ENCODE peak calls at places on chromosomes 16 and 17, in nine cellular contexts. R is esophagus muscularis mucosa, B is A549, L is stomach, J is upper lobe of left lung, E is H1, O is SK-N-SH, F is sigmoid colon, W is ovary. V is an unnamed sample.

GRCh38 chr16:30760160-30760559 is 1.7 kb downstream of the CFAP119 start:
- DNase-seq in R (no peak), J (no peak), F (peak), B (no peak), O (no peak), E (no peak), L (no peak), W (peak), V (no peak)

GRCh38 chr17:12719948-12720347 is 54.3 kb downstream of the MYOCD start:
- DNase-seq in W (no peak), B (no peak), E (no peak), L (no peak), O (no peak), F (no peak), R (no peak), J (no peak), V (no peak)

GRCh38 chr17:50102164-50102991 is 7.2 kb downstream of the PDK2 start:
- DNase-seq in E (no peak), L (peak), W (no peak), R (no peak), J (peak), F (peak), B (no peak), O (peak), V (no peak)

GRCh38 chr16:396605-397004 is 394 bp upstream of the NME4 start:
- DNase-seq in O (peak), E (no peak), B (peak), W (peak), L (no peak), F (peak), R (no peak), J (no peak), V (no peak)

GRCh38 chr17:21452377-21453143 is 76.4 kb downstream of the KCNJ12 start:
- DNase-seq in W (peak), F (peak), O (no peak), B (peak), R (no peak), L (peak), J (peak), E (peak), V (no peak)

GRCh38 chr17:34503804-34504203 is 75.6 kb upstream of the TMEM132E start:
- DNase-seq in R (no peak), F (no peak), J (no peak), B (no peak), W (no peak), O (no peak), E (no peak), L (no peak), V (no peak)

GRCh38 chr17:66542967-66543525 is 240.6 kb downstream of the PRKCA start:
- DNase-seq in R (no peak), J (no peak), O (no peak), W (no peak), L (no peak), F (no peak), B (no peak), E (no peak), V (no peak)

GRCh38 chr17:82082456-82082855 is 15.6 kb downstream of the FASN start:
- DNase-seq in O (no peak), J (peak), R (no peak), L (no peak), W (no peak), B (no peak), F (no peak), E (no peak), V (no peak)

GRCh38 chr17:29138991-29139682 is 41.1 kb downstream of the MYO18A start:
- DNase-seq in J (peak), O (no peak), W (peak), E (no peak), L (peak), F (no peak), R (no peak), B (no peak), V (no peak)

GRCh38 chr17:19718041-19718612 is 1.7 kb upstream of the SLC47A2 start:
- DNase-seq in L (no peak), W (no peak), F (no peak), R (no peak), J (no peak), O (peak), E (no peak), B (no peak), V (no peak)

GRCh38 chr17:61701978-61702377 is 111.0 kb upstream of the NACA2 start:
- DNase-seq in R (no peak), O (no peak), E (no peak), F (no peak), J (no peak), B (no peak), L (no peak), W (no peak), V (no peak)

GRCh38 chr17:7023576-7024401 is 939 bp downstream of the BCL6B start:
- DNase-seq in O (peak), J (peak), W (peak), R (peak), L (peak), E (peak), F (peak), B (peak), V (peak)

GRCh38 chr16:84065536-84066132 is 23.0 kb upstream of the SLC38A8 start:
- DNase-seq in J (no peak), F (no peak), O (peak), E (no peak), B (peak), W (peak), R (no peak), L (peak), V (no peak)

GRCh38 chr17:40314557-40314953 is 5.6 kb downstream of the RARA start:
- DNase-seq in W (peak), B (peak), L (peak), F (peak), R (no peak), O (peak), E (no peak), J (no peak), V (peak)

GRCh38 chr17:57326348-57326747 is 70.0 kb downstream of the MSI2 start:
- DNase-seq in F (no peak), J (no peak), E (no peak), O (no peak), B (no peak), R (no peak), L (no peak), W (no peak), V (no peak)

GRCh38 chr17:35257080-35257701 is 14.3 kb downstream of the SLFN5 start:
- DNase-seq in E (no peak), J (no peak), O (no peak), B (peak), W (no peak), F (peak), L (peak), R (no peak), V (no peak)

GRCh38 chr16:75208861-75209505 is 2.0 kb upstream of the CTRB2 start:
- DNase-seq in O (no peak), W (no peak), J (peak), L (no peak), E (no peak), B (no peak), F (no peak), R (no peak), V (no peak)

GRCh38 chr17:7929158-7930029 is at the start of gene KCNAB3:
- DNase-seq in L (no peak), W (peak), J (peak), R (no peak), F (peak), B (peak), E (no peak), O (peak), V (peak)

GRCh38 chr17:8611671-8612298 is 18.7 kb downstream of the MYH10 start:
- DNase-seq in W (no peak), R (no peak), F (no peak), J (no peak), B (no peak), L (no peak), O (no peak), E (no peak), V (no peak)

GRCh38 chr16:1792836-1793577 is 498 bp downstream of the IGFALS start:
- DNase-seq in R (no peak), F (no peak), J (peak), E (no peak), W (no peak), B (no peak), O (no peak), L (no peak), V (no peak)

GRCh38 chr16:69039333-69039941 is 66.0 kb upstream of the HAS3 start:
- DNase-seq in R (no peak), O (no peak), B (no peak), E (no peak), F (peak), J (no peak), W (no peak), L (no peak), V (no peak)

GRCh38 chr17:15406081-15406480 is 61.3 kb downstream of the CDRT4 start:
- DNase-seq in J (no peak), E (no peak), W (no peak), R (no peak), F (no peak), L (no peak), O (no peak), B (no peak), V (no peak)

GRCh38 chr16:22008215-22009142 is 568 bp downstream of the MOSMO start:
- DNase-seq in B (peak), R (no peak), W (peak), O (peak), F (peak), L (no peak), J (peak), E (no peak), V (peak)

GRCh38 chr17:5809580-5810188 is 225.4 kb upstream of the NLRP1 start:
- DNase-seq in E (no peak), R (peak), W (no peak), B (peak), F (no peak), O (no peak), J (no peak), L (no peak), V (no peak)

GRCh38 chr17:71349908-71350600 is 770.8 kb upstream of the SOX9 start:
- DNase-seq in R (no peak), F (no peak), B (no peak), W (no peak), L (no peak), J (no peak), E (no peak), O (no peak), V (no peak)

DNA sequence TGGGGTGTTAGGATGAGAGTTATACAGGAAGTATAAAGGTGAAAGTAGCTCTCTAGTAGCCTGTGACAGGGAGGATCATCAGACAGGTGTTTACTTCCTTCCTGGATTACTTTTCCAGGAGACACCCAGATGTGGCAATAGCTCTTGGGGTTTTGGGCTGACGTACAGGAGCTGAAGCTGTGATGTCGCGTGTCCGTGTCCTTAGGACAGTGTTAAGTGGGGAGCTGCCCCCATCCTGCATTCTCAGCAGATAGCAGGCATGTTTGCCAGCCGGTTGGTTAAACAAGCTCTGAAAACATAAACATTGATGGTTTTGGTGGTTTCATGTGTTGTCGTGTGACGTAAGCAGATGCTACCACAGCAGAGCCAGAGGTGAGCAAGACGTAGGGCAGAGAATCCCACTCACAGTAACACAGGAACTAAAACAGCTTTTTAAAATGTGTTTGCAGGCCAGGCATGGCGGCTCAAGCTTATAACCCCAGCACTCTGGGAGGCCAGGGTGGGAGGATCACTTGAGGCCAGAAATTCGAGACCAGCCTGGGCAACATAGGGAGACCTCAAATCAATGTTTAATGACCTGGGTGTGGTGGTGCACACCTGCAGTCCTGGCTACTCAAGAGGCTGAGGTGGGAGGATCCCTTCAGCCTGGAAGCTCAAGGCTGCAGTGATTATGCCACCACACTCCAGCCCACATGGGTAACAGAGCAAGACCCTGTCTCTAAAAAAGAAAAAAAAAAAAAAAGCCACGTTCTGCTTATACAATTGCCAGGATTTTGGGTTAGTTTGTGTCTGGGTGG is 18.3 kb upstream of the IL17C start:
- DNase-seq in W (no peak), F (no peak), B (no peak), O (no peak), R (no peak), J (no peak), L (no peak), E (no peak), V (no peak)
- TF ChIP-seq EP300 in W (no peak), F (no peak), B (no peak), O (no peak), R (no peak), J (peak), L (no peak), E (no peak), V (no peak)

GRCh38 chr17:39218906-39219305 is 6.8 kb downstream of the STAC2 start:
- DNase-seq in F (no peak), E (no peak), J (no peak), W (no peak), B (no peak), R (no peak), L (no peak), O (no peak), V (no peak)

GRCh38 chr17:39222151-39222550 is 3.6 kb downstream of the STAC2 start:
- DNase-seq in O (no peak), B (no peak), J (no peak), F (no peak), R (no peak), E (no peak), L (no peak), W (no peak), V (no peak)

GRCh38 chr17:39217734-39218369 is 7.9 kb downstream of the STAC2 start:
- DNase-seq in O (no peak), L (no peak), J (no peak), F (no peak), B (no peak), W (no peak), R (no peak), E (no peak), V (no peak)

GRCh38 chr17:39221572-39221971 is 4.2 kb downstream of the STAC2 start:
- DNase-seq in L (no peak), W (no peak), O (no peak), F (no peak), E (no peak), B (no peak), J (no peak), R (no peak), V (no peak)

DNA sequence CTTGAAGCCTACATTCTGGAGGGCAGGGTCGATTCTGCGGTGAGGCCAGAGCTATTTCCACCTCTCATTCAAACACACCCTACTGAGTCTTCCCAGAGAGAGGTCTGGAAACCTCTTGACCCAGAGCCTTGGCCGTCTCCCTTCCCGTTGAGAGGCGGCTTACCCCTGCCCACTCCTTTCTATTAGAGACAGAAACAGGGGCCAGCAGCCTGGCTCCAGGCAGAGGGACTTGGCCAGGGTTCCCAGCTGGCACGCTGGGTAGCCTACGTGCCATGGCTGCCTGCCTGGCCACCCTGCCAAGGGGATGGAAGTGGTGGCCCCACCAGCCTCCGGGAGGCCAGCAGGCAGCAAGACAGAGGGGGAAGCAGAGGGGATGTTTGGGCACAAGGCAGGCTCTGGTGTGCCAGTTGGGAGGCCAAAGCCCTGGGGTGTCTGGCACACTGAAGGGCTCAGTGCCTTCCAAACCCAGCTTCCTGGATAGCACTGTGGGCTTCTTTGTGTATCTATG is 6.0 kb downstream of the STAC2 start:
- DNase-seq in R (no peak), W (no peak), L (no peak), J (no peak), O (no peak), B (no peak), E (no peak), F (no peak), V (no peak)
- TF ChIP-seq EP300 in R (no peak), W (no peak), L (no peak), J (no peak), O (no peak), B (no peak), E (no peak), F (no peak), V (no peak)

DNA sequence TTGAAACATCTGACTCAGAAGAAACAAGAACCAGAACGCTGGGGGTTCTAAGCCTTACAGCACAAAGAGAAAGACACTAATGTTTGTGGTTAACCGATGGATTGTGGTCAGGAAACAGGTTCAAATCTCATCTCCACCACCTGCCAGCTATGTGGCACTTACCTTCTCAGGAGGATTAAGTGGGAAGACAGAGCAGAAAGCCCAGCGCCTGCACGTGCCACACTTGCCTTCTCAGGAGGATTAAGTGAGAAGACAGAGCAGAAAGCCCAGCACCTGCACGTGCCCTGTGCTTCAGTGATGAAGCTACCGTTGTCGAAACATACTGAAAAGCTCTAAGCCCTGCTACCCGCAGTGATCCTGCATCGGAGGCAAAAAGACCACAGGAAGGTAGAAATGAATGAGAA is 90.6 kb downstream of the NXN start:
- DNase-seq in B (no peak), E (no peak), W (no peak), O (no peak), L (no peak), F (no peak), J (no peak), R (no peak), V (no peak)
- TF ChIP-seq EP300 in B (no peak), E (no peak), W (no peak), O (no peak), L (no peak), F (no peak), J (no peak), R (no peak), V (no peak)

DNA sequence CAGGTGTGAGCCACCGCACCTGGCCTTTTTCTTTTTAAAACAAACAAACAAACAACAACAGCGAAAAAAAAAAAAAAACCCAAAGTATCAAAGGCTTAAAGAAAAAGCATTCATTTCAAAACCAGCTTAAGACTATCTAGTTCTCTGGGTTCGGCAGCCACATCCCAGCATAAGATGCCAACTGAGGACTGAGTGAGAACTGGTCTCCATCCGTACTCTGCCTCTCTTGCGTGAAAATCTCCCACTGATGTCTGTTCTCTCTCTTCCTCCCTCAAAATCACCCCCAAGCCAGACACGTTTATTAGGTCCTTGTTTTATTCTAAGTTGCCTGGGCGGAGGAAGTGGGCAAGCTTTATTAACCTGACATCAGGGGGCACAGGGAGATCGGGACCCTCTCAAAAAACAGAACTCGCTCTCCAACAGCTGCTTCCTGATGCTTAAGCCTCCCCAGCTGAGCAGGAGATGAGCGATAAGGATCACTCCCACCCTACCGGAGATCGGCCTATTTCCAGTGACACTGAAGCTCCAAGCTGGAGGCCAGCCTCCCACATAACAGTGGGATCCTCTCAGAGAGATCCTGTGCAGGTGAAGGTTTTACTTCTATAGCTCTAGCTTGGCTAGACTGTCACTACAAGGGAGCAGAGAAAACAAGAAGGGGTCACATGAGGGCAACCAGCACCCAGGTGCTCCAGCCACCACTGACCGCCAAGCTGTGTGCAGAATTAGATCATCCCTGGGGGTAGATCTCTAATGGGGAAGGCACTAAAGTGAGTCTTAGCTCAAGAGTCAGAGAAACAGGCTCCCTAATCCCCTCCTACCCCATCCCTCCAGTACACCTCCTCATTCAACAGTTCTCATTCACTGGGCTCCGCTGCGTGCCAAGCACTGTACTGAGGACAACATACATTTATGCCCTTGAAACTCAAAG is 13.6 kb downstream of the CDC42EP4 start:
- DNase-seq in O (peak), L (no peak), J (no peak), F (no peak), B (no peak), E (no peak), R (no peak), W (no peak), V (no peak)
- TF ChIP-seq EP300 in O (no peak), L (no peak), J (no peak), F (no peak), B (no peak), E (no peak), R (no peak), W (no peak), V (no peak)

GRCh38 chr17:48555616-48556533 is 11.0 kb upstream of the HOXB2 start:
- DNase-seq in J (peak), B (peak), R (no peak), F (peak), E (no peak), W (no peak), L (no peak), O (no peak), V (no peak)
- TF ChIP-seq EP300 in J (no peak), B (no peak), R (no peak), F (no peak), E (no peak), W (no peak), L (no peak), O (no peak), V (no peak)

GRCh38 chr16:57744646-57744903 is 9.0 kb downstream of the KATNB1 start:
- DNase-seq in F (no peak), O (no peak), R (no peak), L (no peak), W (no peak), B (no peak), J (no peak), E (no peak), V (no peak)
- TF ChIP-seq EP300 in F (no peak), O (no peak), R (no peak), L (no peak), W (no peak), B (no peak), J (no peak), E (no peak), V (no peak)

GRCh38 chr16:70804153-70804728 is 3.3 kb upstream of the VAC14 start:
- DNase-seq in F (no peak), O (no peak), R (no peak), L (no peak), W (no peak), B (peak), E (no peak), J (no peak), V (no peak)
- TF ChIP-seq EP300 in F (no peak), O (no peak), R (no peak), L (no peak), W (no peak), B (no peak), E (no peak), J (no peak), V (no peak)